ENCODE peak calls at places on chromosomes 11 and 22, in eight cellular contexts. Y is lower lobe of right lung; E is H54; U is naive thymus-derived CD4-positive, alpha-beta T cell; R is caudate nucleus; Q is activated naive CD8-positive, alpha-beta T cell treated with anti-CD3 and anti-CD28 coated beads, Interleukin-2, amount 10 ng/mL, durations not matched to agents 7 days and 5 days; D is GM12878; H is tibial artery. I is an unnamed sample.

GRCh38 chr11:88206746-88207145 is 31.5 kb upstream of the RAB38 start:
- DNase-seq in Q (no peak), R (no peak), H (no peak), E (no peak), U (no peak), D (no peak), Y (no peak), I (no peak)

GRCh38 chr11:80722616-80723015 is 1281.8 kb upstream of the TENM4 start:
- DNase-seq in E (no peak), Q (no peak), Y (no peak), H (no peak), R (no peak), U (no peak), D (no peak), I (no peak)

GRCh38 chr11:107928767-107929507 is 689 bp downstream of the RAB39A start:
- DNase-seq in E (no peak), D (no peak), Y (no peak), U (no peak), Q (peak), R (peak), H (no peak), I (no peak)

GRCh38 chr22:24816841-24817240 is 10.8 kb downstream of the SGSM1 start:
- DNase-seq in D (no peak), Y (no peak), R (peak), Q (no peak), E (no peak), H (no peak), U (no peak), I (no peak)

GRCh38 chr11:104090767-104091166 is 54.3 kb downstream of the DDI1 start:
- DNase-seq in Y (no peak), D (no peak), H (no peak), E (no peak), R (no peak), Q (no peak), U (no peak), I (no peak)

GRCh38 chr22:49154433-49154832 is 673.2 kb downstream of the BRD1 start:
- DNase-seq in U (no peak), Q (no peak), H (no peak), E (no peak), R (no peak), Y (no peak), D (no peak), I (no peak)

GRCh38 chr11:45647786-45648185 is 17.6 kb downstream of the CHST1 start:
- DNase-seq in D (no peak), Y (no peak), E (no peak), Q (no peak), H (no peak), U (no peak), R (no peak), I (no peak)

GRCh38 chr22:46649176-46650077 is 29.2 kb downstream of the GRAMD4 start:
- DNase-seq in U (no peak), H (no peak), Q (no peak), Y (no peak), E (no peak), R (no peak), D (no peak), I (no peak)

GRCh38 chr11:86692317-86692716 is 19.9 kb upstream of the ME3 start:
- DNase-seq in H (no peak), Q (no peak), E (no peak), R (no peak), U (no peak), D (no peak), Y (no peak), I (no peak)

GRCh38 chr11:69465236-69466000 is 16.0 kb upstream of the LINC01488 start:
- DNase-seq in E (no peak), Q (no peak), R (no peak), Y (peak), H (no peak), D (no peak), U (no peak), I (no peak)

GRCh38 chr11:63933459-63933858 is 5.3 kb upstream of the NAA40 start:
- DNase-seq in E (no peak), R (peak), D (no peak), Q (no peak), Y (no peak), H (no peak), U (no peak), I (no peak)

GRCh38 chr11:126661051-126661450 is 305.6 kb downstream of the ST3GAL4 start:
- DNase-seq in Y (no peak), R (no peak), H (no peak), D (no peak), E (no peak), Q (no peak), U (no peak), I (no peak)